ENCODE peak calls at places on chromosome 5, in seven cellular contexts. S is BE2C, R is PC-3, J is dorsolateral prefrontal cortex, V is fibroblast of villous mesenchyme, P is GM13976, A is AG09319. L is an unnamed sample.
A peak's percentile ranks its signal among the peaks of the same experiment; 100 is the strongest.

GRCh38 chr5:167716376-167716775 is 575.1 kb upstream of the WWC1 start:
- DNase-seq in J (no peak), P (no peak), V (peak; percentile 60), A (peak; percentile 36), R (no peak), S (no peak), L (no peak)

GRCh38 chr5:134127376-134127861 is 12.9 kb downstream of the TCF7 start:
- DNase-seq in J (no peak), V (no peak), R (no peak), A (no peak), P (peak; percentile 63), S (no peak), L (no peak)

GRCh38 chr5:96117863-96118651 is 156.4 kb upstream of the ELL2 start:
- DNase-seq in J (no peak), V (peak; percentile 43), S (no peak), A (no peak), R (peak; percentile 51), P (no peak), L (no peak)

GRCh38 chr5:157335534-157336422 is 69.9 kb downstream of the CYFIP2 start:
- DNase-seq in R (peak; percentile 53), J (no peak), V (no peak), P (no peak), S (no peak), A (peak; percentile 57), L (no peak)

GRCh38 chr5:116795189-116795588 is 220.6 kb upstream of the SEMA6A start:
- DNase-seq in J (no peak), R (no peak), V (no peak), S (no peak), P (no peak), A (no peak), L (no peak)

GRCh38 chr5:93587919-93588585 is 5.0 kb downstream of the NR2F1 start:
- DNase-seq in A (no peak), V (no peak), R (no peak), J (no peak), S (no peak), P (no peak), L (no peak)

GRCh38 chr5:65893749-65894430 is 32.5 kb upstream of the ERBIN start:
- DNase-seq in S (no peak), R (no peak), A (no peak), J (no peak), V (no peak), P (no peak), L (no peak)

GRCh38 chr5:54876-55569 is 36.9 kb upstream of the PLEKHG4B start:
- DNase-seq in S (no peak), R (no peak), P (no peak), J (no peak), A (no peak), V (no peak), L (no peak)

GRCh38 chr5:59209758-59210359 is 627.0 kb downstream of the RAB3C start:
- DNase-seq in J (no peak), P (no peak), S (peak; percentile 72), V (peak; percentile 80), R (no peak), A (no peak), L (no peak)

GRCh38 chr5:87081511-87082372 is 185.9 kb upstream of the RASA1 start:
- DNase-seq in J (no peak), S (no peak), V (no peak), A (no peak), P (peak; percentile 55), R (no peak), L (peak; percentile 51)

GRCh38 chr5:107218457-107219193 is 452.1 kb downstream of the EFNA5 start:
- DNase-seq in V (no peak), R (peak; percentile 17), J (no peak), P (no peak), A (no peak), S (no peak), L (no peak)

GRCh38 chr5:78984020-78984610 is 995 bp downstream of the ARSB start:
- DNase-seq in R (peak; percentile 7), S (no peak), P (peak; percentile 15), J (no peak), A (no peak), V (no peak), L (peak; percentile 24)

GRCh38 chr5:45376463-45376862 is 319.7 kb downstream of the HCN1 start:
- DNase-seq in A (no peak), J (no peak), P (no peak), S (no peak), R (peak; percentile 27), V (no peak), L (no peak)

GRCh38 chr5:150862070-150862469 is 15.7 kb downstream of the IRGM start:
- DNase-seq in A (no peak), J (no peak), V (no peak), R (no peak), S (no peak), P (no peak), L (no peak)

GRCh38 chr5:134136771-134137170 is 22.3 kb downstream of the TCF7 start:
- DNase-seq in V (no peak), A (no peak), S (no peak), P (no peak), R (no peak), J (peak; percentile 17), L (no peak)

GRCh38 chr5:6286404-6286803 is 91.9 kb downstream of the MED10 start:
- DNase-seq in R (no peak), V (no peak), J (no peak), A (no peak), S (no peak), P (no peak), L (no peak)

GRCh38 chr5:2876183-2876582 is 124.7 kb upstream of the IRX2 start:
- DNase-seq in S (no peak), P (no peak), J (no peak), V (no peak), A (no peak), R (no peak), L (no peak)

GRCh38 chr5:174794941-174795672 is 70.7 kb downstream of the MSX2 start:
- DNase-seq in S (no peak), P (no peak), J (no peak), A (no peak), R (no peak), V (no peak), L (no peak)

GRCh38 chr5:160353379-160353778 is 17.0 kb downstream of the C1QTNF2 start:
- DNase-seq in R (no peak), A (no peak), P (no peak), J (peak; percentile 29), S (no peak), V (no peak), L (no peak)

GRCh38 chr5:26568316-26568715 is 470.1 kb downstream of the CDH9 start:
- DNase-seq in P (no peak), V (no peak), J (no peak), S (no peak), A (no peak), R (no peak), L (no peak)

GRCh38 chr5:92064993-92065392 is 681.9 kb upstream of the ARRDC3 start:
- DNase-seq in A (no peak), R (peak; percentile 17), P (no peak), S (no peak), V (no peak), J (no peak), L (no peak)

GRCh38 chr5:158013939-158014338 is 155.0 kb upstream of the CLINT1 start:
- DNase-seq in J (peak; percentile 30), S (peak; percentile 13), A (no peak), V (no peak), R (peak; percentile 77), P (peak; percentile 22), L (peak; percentile 49)

GRCh38 chr5:37757980-37758582 is 81.8 kb downstream of the GDNF start:
- DNase-seq in S (peak; percentile 15), V (no peak), P (no peak), R (peak; percentile 54), J (no peak), A (no peak), L (no peak)
- TF ChIP-seq CTCF in S (peak; percentile 54), V (peak; percentile 29), P (no peak), R (peak; percentile 65), J (no peak), A (no peak), L (no peak)

GRCh38 chr5:170121321-170121720 is 15.6 kb downstream of the FOXI1 start:
- DNase-seq in V (no peak), P (no peak), A (no peak), J (no peak), R (peak; percentile 27), S (no peak), L (no peak)

GRCh38 chr5:170131235-170131634 is 25.5 kb downstream of the FOXI1 start:
- DNase-seq in S (no peak), A (no peak), J (no peak), P (no peak), R (no peak), V (no peak), L (no peak)

GRCh38 chr5:170126626-170127025 is 20.9 kb downstream of the FOXI1 start:
- DNase-seq in S (no peak), A (no peak), P (no peak), J (no peak), R (no peak), V (no peak), L (no peak)

GRCh38 chr5:170120576-170120975 is 14.9 kb downstream of the FOXI1 start:
- DNase-seq in S (no peak), J (no peak), A (peak; percentile 85), R (peak; percentile 41), P (no peak), V (peak; percentile 33), L (no peak)

GRCh38 chr5:170126061-170126460 is 20.4 kb downstream of the FOXI1 start:
- DNase-seq in V (no peak), A (no peak), P (no peak), R (no peak), S (no peak), J (no peak), L (no peak)
- TF ChIP-seq CTCF in V (no peak), A (no peak), P (no peak), R (no peak), S (no peak), J (no peak), L (no peak)

GRCh38 chr5:112709416-112709815 is 28.3 kb upstream of the APC start:
- DNase-seq in R (no peak), S (no peak), A (no peak), V (no peak), J (no peak), P (no peak), L (no peak)
- TF ChIP-seq CTCF in R (no peak), S (no peak), A (no peak), V (no peak), J (no peak), P (no peak), L (no peak)

GRCh38 chr5:77420940-77421339 is 71.2 kb downstream of the WDR41 start:
- DNase-seq in R (no peak), V (no peak), S (no peak), P (no peak), A (no peak), J (no peak), L (no peak)

GRCh38 chr5:77418162-77418561 is 74.0 kb downstream of the WDR41 start:
- DNase-seq in P (no peak), V (no peak), J (no peak), R (no peak), A (no peak), S (no peak), L (no peak)

GRCh38 chr5:77418601-77419591 is 73.2 kb downstream of the WDR41 start:
- DNase-seq in A (no peak), V (no peak), J (no peak), R (peak; percentile 25), S (no peak), P (no peak), L (no peak)

GRCh38 chr5:77423022-77423750 is 68.9 kb downstream of the WDR41 start:
- DNase-seq in A (peak; percentile 47), V (peak; percentile 74), P (no peak), J (no peak), R (no peak), S (no peak), L (no peak)

GRCh38 chr5:77419644-77420582 is 72.2 kb downstream of the WDR41 start:
- DNase-seq in P (no peak), A (no peak), R (no peak), J (no peak), S (no peak), V (no peak), L (no peak)
- TF ChIP-seq CTCF in P (no peak), A (no peak), R (no peak), J (no peak), S (no peak), V (no peak), L (no peak)

L was measured in GM20000.